ENCODE peak calls at places on chromosomes 16 and 17, in six cellular contexts. A is SK-N-SH, B is DND-41, H is fibroblast of lung, E is GM23248, C is mammary epithelial cell. P is an unnamed sample.

GRCh38 chr17:35256629-35257028 is 13.8 kb downstream of the SLFN5 start:
- DNase-seq in E (no peak), C (no peak), B (no peak), H (no peak), A (no peak), P (no peak)

GRCh38 chr17:81334419-81334896 is 39.4 kb upstream of the SLC38A10 start:
- DNase-seq in H (no peak), C (no peak), E (no peak), A (no peak), B (no peak), P (no peak)

GRCh38 chr16:56281256-56281805 is 90.0 kb downstream of the GNAO1 start:
- DNase-seq in E (peak; percentile 11), H (no peak), A (peak; percentile 58), B (no peak), C (no peak), P (no peak)

GRCh38 chr16:70482624-70483023 is 28.2 kb downstream of the FCSK start:
- DNase-seq in H (peak; percentile 10), B (no peak), E (peak; percentile 45), A (no peak), C (peak; percentile 13), P (peak; percentile 13)

GRCh38 chr17:59621771-59622170 is 2.1 kb downstream of the CLTC start:
- DNase-seq in B (no peak), C (no peak), E (peak; percentile 48), A (no peak), H (no peak), P (no peak)

GRCh38 chr17:61248399-61248798 is 151.2 kb upstream of the TBX2 start:
- DNase-seq in C (no peak), E (peak; percentile 46), H (peak; percentile 33), B (no peak), A (peak; percentile 36), P (peak; percentile 55)

GRCh38 chr16:2950400-2950724 is 13.7 kb upstream of the KREMEN2 start:
- DNase-seq in H (no peak), E (no peak), B (no peak), C (no peak), A (no peak), P (no peak)

GRCh38 chr16:68134644-68135043 is 49.5 kb downstream of the NFATC3 start:
- DNase-seq in C (no peak), B (no peak), E (no peak), H (no peak), A (no peak), P (no peak)

GRCh38 chr17:75364078-75364477 is 41.4 kb downstream of the GRB2 start:
- DNase-seq in E (peak; percentile 87), C (peak; percentile 74), H (peak; percentile 92), B (no peak), A (no peak), P (peak; percentile 84)

GRCh38 chr17:43019418-43019817 is 2.8 kb downstream of the VAT1 start:
- DNase-seq in E (peak; percentile 65), H (no peak), B (no peak), A (no peak), C (no peak), P (no peak)

GRCh38 chr16:87860553-87861299 is 8.6 kb downstream of the SLC7A5 start:
- DNase-seq in C (no peak), A (peak; percentile 30), E (peak; percentile 78), B (no peak), H (peak; percentile 81), P (peak; percentile 78)

GRCh38 chr16:87864331-87864989 is 4.8 kb downstream of the SLC7A5 start:
- DNase-seq in H (peak; percentile 77), B (no peak), A (no peak), C (no peak), E (peak; percentile 49), P (peak; percentile 55)
- H2AFZ ChIP-seq in H (no peak overlapping the region), B (no peak overlapping the region), A (no peak overlapping the region), C (no peak overlapping the region), E (no peak overlapping the region), P (no peak overlapping the region)

GRCh38 chr17:41402161-41402560 is 4.8 kb upstream of the KRT31 start:
- DNase-seq in E (peak; percentile 28), C (peak; percentile 46), H (peak; percentile 81), A (no peak), B (no peak), P (peak; percentile 20)

GRCh38 chr17:41403409-41404023 is 6.1 kb upstream of the KRT31 start:
- DNase-seq in B (no peak), A (no peak), H (peak; percentile 17), C (no peak), E (no peak), P (no peak)

GRCh38 chr17:41406205-41406604 is 8.8 kb upstream of the KRT31 start:
- DNase-seq in H (no peak), A (no peak), C (peak; percentile 67), B (no peak), E (no peak), P (no peak)

GRCh38 chr17:41407226-41407625 is 9.8 kb upstream of the KRT31 start:
- DNase-seq in B (no peak), C (no peak), A (no peak), E (no peak), H (no peak), P (no peak)

DNA sequence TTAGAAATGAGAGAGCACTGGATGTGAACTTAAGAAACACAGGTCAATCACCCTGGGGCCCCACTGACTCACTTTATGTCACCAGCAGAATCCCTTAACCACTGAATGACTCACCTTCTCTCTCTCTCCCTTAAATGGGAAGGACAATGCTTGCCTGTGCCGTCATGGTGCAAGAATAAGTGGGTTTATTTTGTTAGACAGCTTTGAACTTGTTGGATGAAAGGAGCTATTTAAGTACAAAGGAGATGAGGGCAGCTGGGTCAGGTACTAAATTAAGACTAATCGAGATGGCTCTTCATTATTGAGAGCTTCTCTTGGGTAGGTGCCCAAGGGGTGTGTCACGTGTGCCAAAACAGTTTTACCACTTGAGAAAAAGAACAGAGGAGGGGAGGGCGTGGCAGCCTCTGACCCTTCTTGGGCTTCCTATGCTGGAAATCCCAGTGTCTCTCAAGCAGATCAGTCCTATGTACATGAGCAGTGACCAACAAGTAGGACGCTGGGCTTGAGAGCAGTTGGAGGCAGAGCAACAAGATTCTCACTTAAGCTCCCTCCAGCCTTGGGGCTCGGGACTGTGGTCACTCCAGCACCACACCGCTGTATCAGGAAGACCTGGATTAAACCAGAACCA is 6.7 kb upstream of the KRT31 start:
- DNase-seq in B (no peak), C (peak; percentile 100), E (peak; percentile 97), A (no peak), H (peak; percentile 99), P (peak; percentile 97)
- H3K9ac ChIP-seq in B (no peak overlapping the region), C (peak overlapping the region; percentile 76), E (peak overlapping the region; percentile 34), A (peak overlapping the region; percentile 19), H (no peak overlapping the region), P (peak overlapping the region; percentile 1)

GRCh38 chr17:44063704-44064639 is 2.5 kb downstream of the LSM12 start:
- DNase-seq in H (no peak), C (no peak), B (no peak), A (no peak), E (no peak), P (no peak)

GRCh38 chr17:44067547-44067945 is 1.1 kb upstream of the LSM12 start:
- DNase-seq in A (no peak), E (no peak), H (no peak), C (no peak), B (no peak), P (no peak)

GRCh38 chr17:44065668-44066203 is 735 bp downstream of the LSM12 start:
- DNase-seq in H (no peak), C (no peak), E (peak; percentile 53), A (no peak), B (no peak), P (no peak)

GRCh38 chr17:44062871-44063270 is 3.6 kb downstream of the LSM12 start:
- DNase-seq in B (no peak), C (no peak), H (no peak), E (no peak), A (no peak), P (no peak)

DNA sequence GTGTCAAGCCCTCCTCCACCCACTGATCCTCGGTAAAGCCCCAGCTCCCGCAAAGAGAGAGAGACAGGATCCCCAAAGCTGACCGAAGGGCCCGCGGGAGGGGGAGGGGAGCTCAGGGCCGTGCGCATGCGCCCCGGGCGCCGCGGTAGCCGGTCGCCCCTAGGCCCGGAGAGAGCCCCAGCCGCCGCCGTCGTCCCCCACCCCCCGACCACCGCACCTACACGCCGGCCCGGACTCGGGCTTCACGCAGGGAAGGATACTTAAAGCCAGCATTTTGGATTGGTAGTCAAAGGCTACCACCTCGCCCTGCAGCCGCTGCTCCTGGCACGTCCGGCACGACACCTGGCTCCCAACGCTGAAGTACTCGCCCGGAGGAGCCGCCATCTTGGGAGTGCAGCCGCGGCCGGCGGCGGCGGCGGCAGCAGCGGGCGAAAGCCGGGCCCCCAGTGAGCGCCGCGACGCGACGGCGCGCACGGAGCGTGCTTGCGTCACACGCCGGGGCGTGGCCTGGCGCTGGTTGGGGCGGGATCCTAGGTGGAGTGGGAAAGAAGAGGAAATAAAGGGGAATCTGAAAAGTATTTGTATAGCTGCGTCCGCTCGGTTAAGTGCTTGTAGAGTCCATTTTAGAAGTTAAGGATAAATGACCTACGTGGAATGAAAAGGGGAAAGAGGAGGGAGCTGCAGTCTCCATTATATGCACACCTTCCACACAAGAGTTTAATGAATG is at the start of gene LSM12:
- DNase-seq in H (peak; percentile 82), C (peak; percentile 89), E (peak; percentile 94), A (peak; percentile 95), B (peak; percentile 94), P (peak; percentile 88)
- H2AFZ ChIP-seq in H (no peak within 1 kb of the TSS), C (peak within 1 kb of the TSS; percentile 82), E (peak within 1 kb of the TSS; percentile 88), A (peak within 1 kb of the TSS; percentile 77), B (peak within 1 kb of the TSS; percentile 87), P (peak within 1 kb of the TSS; percentile 93)

GRCh38 chr16:85622683-85623082 is 9.6 kb downstream of the GSE1 start:
- DNase-seq in A (no peak), C (no peak), H (no peak), E (no peak), B (no peak), P (no peak)
- H3K9ac ChIP-seq in A (no peak overlapping the region), C (no peak overlapping the region), H (no peak overlapping the region), E (no peak overlapping the region), B (no peak overlapping the region), P (no peak overlapping the region)

DNA sequence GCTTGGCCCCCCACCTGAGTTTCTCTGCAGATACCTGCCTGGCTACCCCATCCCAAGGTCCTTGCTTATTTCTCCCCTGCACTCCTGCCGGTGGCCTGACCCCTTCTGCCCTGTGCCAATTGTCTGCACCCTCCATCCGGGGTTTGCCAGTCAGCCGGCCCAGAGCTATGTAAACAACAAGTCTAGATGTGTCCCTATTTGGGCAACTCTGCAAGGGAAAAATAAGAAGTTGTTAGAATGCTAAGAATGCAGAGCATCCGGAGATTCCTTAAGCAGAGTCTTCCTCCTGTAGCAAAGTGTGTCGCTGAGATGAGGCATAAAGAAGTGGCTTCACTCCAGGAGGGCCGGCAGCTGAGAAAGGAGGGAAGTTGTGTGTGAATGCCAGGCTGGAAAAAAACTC is 46.6 kb downstream of the RGS9 start:
- DNase-seq in A (no peak), B (no peak), C (no peak), H (peak; percentile 68), E (peak; percentile 55), P (peak; percentile 70)
- H2AFZ ChIP-seq in A (peak overlapping the region; percentile 60), B (no peak overlapping the region), C (peak overlapping the region; percentile 73), H (no peak overlapping the region), E (no peak overlapping the region), P (peak overlapping the region; percentile 85)